ENCODE peak calls at places on chromosomes 13 and 19, in six cellular contexts. B is HCT116, H is dorsolateral prefrontal cortex, A is tibial artery, S is adrenal gland, J is cardiac fibroblast. N is an unnamed sample.

GRCh38 chr13:47004022-47004421 is 107.2 kb upstream of the HTR2A start:
- DNase-seq in B (no peak), H (no peak), A (no peak), S (peak; percentile 69), J (peak; percentile 31), N (no peak)

GRCh38 chr19:3950871-3951861 is 18.3 kb downstream of the NMRK2 start:
- DNase-seq in B (no peak), H (no peak), A (peak; percentile 89), S (peak; percentile 48), J (no peak), N (peak; percentile 75)

GRCh38 chr19:54047626-54048025 is 16.1 kb downstream of the VSTM1 start:
- DNase-seq in B (no peak), H (no peak), A (no peak), S (no peak), J (no peak), N (no peak)

GRCh38 chr13:30904043-30904442 is 2.0 kb upstream of the MEDAG start:
- DNase-seq in B (no peak), H (no peak), A (no peak), S (no peak), J (peak; percentile 47), N (no peak)

GRCh38 chr19:29478578-29479565 is 46.9 kb upstream of the VSTM2B start:
- DNase-seq in B (peak; percentile 3), H (no peak), A (no peak), S (no peak), J (no peak), N (no peak)

GRCh38 chr13:91922969-91923592 is 524.7 kb downstream of the GPC5 start:
- DNase-seq in B (no peak), H (no peak), A (no peak), S (no peak), J (no peak), N (no peak)

GRCh38 chr19:7293795-7294570 is at the start of gene INSR:
- DNase-seq in B (peak; percentile 75), H (peak; percentile 83), A (peak; percentile 97), S (peak; percentile 91), J (peak; percentile 94), N (peak; percentile 91)

GRCh38 chr13:29284726-29285125 is 310.8 kb downstream of the SLC7A1 start:
- DNase-seq in B (no peak), H (no peak), A (no peak), S (no peak), J (no peak), N (no peak)

GRCh38 chr13:88617176-88617575 is 946.0 kb downstream of the SLITRK5 start:
- DNase-seq in B (no peak), H (no peak), A (no peak), S (no peak), J (no peak), N (no peak)

GRCh38 chr19:1027953-1028902 is 1.8 kb downstream of the CNN2 start:
- DNase-seq in B (peak; percentile 52), H (no peak), A (peak; percentile 88), S (peak; percentile 66), J (peak; percentile 97), N (peak; percentile 61)

GRCh38 chr13:39263033-39263432 is 224.8 kb downstream of the NHLRC3 start:
- DNase-seq in B (peak; percentile 24), H (no peak), A (no peak), S (peak; percentile 56), J (peak; percentile 51), N (no peak)

GRCh38 chr13:110528911-110529310 is 32.6 kb downstream of the RAB20 start:
- DNase-seq in B (no peak), H (no peak), A (no peak), S (no peak), J (no peak), N (no peak)

GRCh38 chr13:20714161-20714560 is 10.7 kb downstream of the IL17D start:
- DNase-seq in B (no peak), H (no peak), A (no peak), S (no peak), J (no peak), N (no peak)

GRCh38 chr19:43525836-43526771 is 897 bp downstream of the ETHE1 start:
- DNase-seq in B (no peak), H (no peak), A (peak; percentile 74), S (peak; percentile 30), J (no peak), N (peak; percentile 20)

GRCh38 chr13:47800593-47800992 is 200.5 kb downstream of the SUCLA2 start:
- DNase-seq in B (no peak), H (no peak), A (no peak), S (no peak), J (no peak), N (no peak)

GRCh38 chr19:42628411-42629135 is 33.8 kb upstream of the CEACAM8 start:
- DNase-seq in B (no peak), H (no peak), A (no peak), S (peak; percentile 8), J (no peak), N (no peak)

GRCh38 chr19:51830263-51830662 is 35.3 kb downstream of the FPR3 start:
- DNase-seq in B (no peak), H (no peak), A (no peak), S (peak; percentile 27), J (peak; percentile 46), N (no peak)

GRCh38 chr13:32581177-32581786 is 5.0 kb upstream of the PDS5B start:
- DNase-seq in B (peak; percentile 10), H (no peak), A (no peak), S (no peak), J (peak; percentile 67), N (no peak)

GRCh38 chr13:50617134-50617721 is 226.3 kb downstream of the DLEU7 start:
- DNase-seq in B (peak; percentile 29), H (no peak), A (no peak), S (no peak), J (peak; percentile 72), N (no peak)

GRCh38 chr13:85665286-85665685 is 133.9 kb downstream of the SLITRK6 start:
- DNase-seq in B (no peak), H (no peak), A (no peak), S (no peak), J (no peak), N (no peak)

GRCh38 chr13:51221674-51222509 is at the start of gene FAM124A:
- DNase-seq in B (peak; percentile 4), H (no peak), A (no peak), S (peak; percentile 59), J (peak; percentile 48), N (peak; percentile 50)

GRCh38 chr19:1154731-1155351 is 19.2 kb downstream of the SBNO2 start:
- DNase-seq in B (no peak), H (no peak), A (peak; percentile 95), S (peak; percentile 97), J (peak; percentile 96), N (peak; percentile 88)

GRCh38 chr13:83879431-83880171 is 2.7 kb downstream of the SLITRK1 start:
- DNase-seq in B (no peak), H (peak; percentile 62), A (no peak), S (no peak), J (no peak), N (no peak)

GRCh38 chr13:51785592-51786424 is 18.2 kb downstream of the DHRS12 start:
- DNase-seq in B (no peak), H (no peak), A (no peak), S (peak; percentile 19), J (peak; percentile 65), N (peak; percentile 76)

GRCh38 chr19:15456441-15456840 is 6.7 kb upstream of the WIZ start:
- DNase-seq in B (no peak), H (no peak), A (no peak), S (no peak), J (no peak), N (no peak)
- H3K4me3 ChIP-seq in B (no peak overlapping the region), H (no peak overlapping the region), A (no peak overlapping the region), S (no peak overlapping the region), J (no peak overlapping the region), N (no peak overlapping the region)

DNA sequence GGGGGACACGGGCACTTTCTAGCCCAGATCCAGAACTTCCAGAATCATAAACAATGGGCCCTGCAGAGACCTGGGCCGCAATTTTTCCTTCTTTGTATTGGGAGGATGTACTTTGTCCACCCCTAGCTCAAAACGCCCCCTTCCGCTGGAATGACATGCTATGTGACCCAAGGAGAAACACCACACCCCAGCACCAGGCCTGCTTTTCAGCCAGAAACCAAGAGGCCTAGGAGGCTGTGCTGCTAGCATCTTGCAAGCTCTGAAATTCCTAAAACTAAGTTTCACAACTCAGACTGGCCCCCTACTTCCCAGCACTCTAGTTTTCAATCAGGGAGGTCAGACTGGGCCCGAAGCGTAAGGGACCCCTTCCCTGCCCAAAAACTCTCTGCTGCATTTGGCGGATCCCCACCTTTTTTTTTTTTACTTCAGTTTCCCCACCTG is 538 bp downstream of the LSM4 start:
- DNase-seq in B (no peak), H (no peak), A (no peak), S (peak; percentile 75), J (peak; percentile 69), N (peak; percentile 46)
- TF ChIP-seq CTCF in B (peak; percentile 14), H (no peak), A (no peak), S (no peak), J (peak; percentile 26), N (no peak)

DNA sequence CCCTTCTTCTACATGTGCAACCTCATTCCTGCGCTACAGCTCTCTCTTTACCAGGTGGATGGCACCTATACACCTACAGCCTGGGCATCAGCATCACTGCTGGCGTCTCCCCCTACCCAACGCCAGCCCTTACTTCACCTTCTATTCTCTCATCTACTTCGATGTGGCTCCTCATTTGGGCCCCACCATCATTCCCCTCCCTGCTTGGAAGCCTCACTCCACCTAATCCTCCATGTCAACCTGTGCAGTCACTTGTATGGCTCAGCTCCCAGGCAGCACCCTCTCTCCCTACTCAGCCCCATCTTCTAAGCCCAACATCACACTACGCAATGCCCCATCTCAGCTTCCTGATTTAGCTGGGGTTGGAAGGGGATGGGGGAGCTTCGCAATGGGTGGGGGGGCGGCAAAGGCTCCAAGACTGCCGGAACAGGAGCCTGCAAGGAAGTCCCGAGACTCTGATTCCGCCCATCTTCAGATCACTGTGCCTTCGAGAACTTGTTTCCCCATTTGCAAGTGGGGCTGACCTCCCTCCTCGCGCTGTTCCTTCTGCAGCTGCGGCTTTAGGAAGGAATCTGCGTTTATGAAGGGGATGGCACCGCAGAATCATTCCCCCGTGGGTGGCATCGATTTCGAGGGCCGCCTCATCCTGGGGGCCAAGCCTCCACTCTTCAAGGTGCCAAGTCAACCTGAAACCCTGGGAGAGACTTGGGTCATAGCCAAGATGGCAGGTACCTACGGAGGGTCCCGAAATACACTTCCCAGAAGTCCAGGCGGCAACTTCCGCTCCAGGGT is 913 bp downstream of the MZF1 start:
- DNase-seq in B (no peak), H (peak; percentile 39), A (peak; percentile 63), S (no peak), J (no peak), N (peak; percentile 13)
- H3K4me3 ChIP-seq in B (peak overlapping the region; percentile 86), H (peak overlapping the region; percentile 92), A (peak overlapping the region; percentile 59), S (no peak overlapping the region), J (peak overlapping the region; percentile 85), N (peak overlapping the region; percentile 80)

DNA sequence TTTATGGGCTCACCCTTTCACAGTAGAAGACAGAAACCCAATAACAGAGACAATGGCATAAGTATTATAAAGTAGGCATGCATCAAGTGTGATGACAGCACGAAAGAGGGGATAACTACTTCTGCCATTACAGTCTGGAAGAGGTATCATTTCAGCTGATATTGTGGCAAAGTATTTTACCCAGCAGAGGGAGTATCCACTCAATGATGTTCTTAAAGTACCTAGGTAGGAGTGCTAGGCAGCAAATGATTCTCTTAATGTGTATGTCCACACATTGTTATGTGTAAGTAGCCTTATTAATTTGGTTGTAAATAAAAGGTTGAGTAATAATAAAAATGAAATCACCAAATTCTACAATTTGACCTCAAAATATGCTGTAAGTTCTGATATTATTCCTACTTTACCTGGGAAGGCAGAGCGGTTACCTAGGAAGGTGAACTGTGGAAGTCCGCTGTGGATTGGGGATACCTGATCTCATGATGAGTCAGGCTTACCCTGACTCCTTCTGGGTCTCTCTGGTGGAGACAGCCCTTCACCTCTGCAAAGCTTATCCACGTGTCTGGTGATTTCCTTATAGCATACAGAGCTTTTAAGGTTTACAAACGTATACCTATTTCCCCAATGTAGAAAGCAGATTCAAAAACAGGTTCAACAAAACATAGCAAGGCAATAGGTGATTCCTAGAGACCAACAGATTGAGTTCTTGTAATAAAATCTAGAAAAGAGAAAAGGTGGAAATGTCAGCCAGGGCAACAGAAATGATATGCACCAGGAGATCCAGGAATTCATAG is 4.0 kb upstream of the UBAC2 start:
- DNase-seq in B (peak; percentile 54), H (no peak), A (no peak), S (no peak), J (no peak), N (no peak)
- TF ChIP-seq CTCF in B (peak; percentile 35), H (no peak), A (no peak), S (no peak), J (no peak), N (no peak)

N was measured in left ventricle myocardium inferior.